ENCODE peak calls at places on chromosomes 3 and 15, in four cellular contexts. T, L, Q and M are unnamed samples.

GRCh38 chr3:65439641-65440040 is 599.1 kb downstream of the MAGI1 start:
- DNase-seq in T (peak; percentile 85), Q (peak; percentile 76), L (peak; percentile 25), M (no peak)

GRCh38 chr3:54578417-54578816 is 349.4 kb downstream of the LRTM1 start:
- DNase-seq in Q (no peak), T (no peak), L (peak; percentile 6), M (no peak)

GRCh38 chr3:63872135-63872924 is 8.7 kb downstream of the ATXN7 start:
- DNase-seq in Q (peak; percentile 88), L (peak; percentile 93), T (peak; percentile 83), M (peak; percentile 39)

GRCh38 chr3:10228248-10228950 is 19.9 kb upstream of the TATDN2 start:
- DNase-seq in T (peak; percentile 36), L (no peak), Q (no peak), M (no peak)

GRCh38 chr3:48983096-48983495 is 6.9 kb upstream of the P4HTM start:
- DNase-seq in Q (no peak), L (no peak), T (no peak), M (no peak)

GRCh38 chr3:100260081-100260684 is 609 bp upstream of the TBC1D23 start:
- DNase-seq in T (peak; percentile 76), Q (peak; percentile 72), L (peak; percentile 60), M (no peak)

GRCh38 chr15:59738676-59739075 is 49.6 kb upstream of the BNIP2 start:
- DNase-seq in L (no peak), T (no peak), Q (no peak), M (no peak)

GRCh38 chr15:74307827-74308642 is 59.4 kb downstream of the CYP11A1 start:
- DNase-seq in T (peak; percentile 83), L (peak; percentile 44), Q (peak; percentile 58), M (peak; percentile 20)

GRCh38 chr3:133964547-133964946 is 65.2 kb downstream of the SLCO2A1 start:
- DNase-seq in L (no peak), T (no peak), Q (no peak), M (no peak)

GRCh38 chr3:88113311-88114162 is 36.2 kb upstream of the C3orf38 start:
- DNase-seq in Q (peak; percentile 80), L (peak; percentile 42), T (peak; percentile 86), M (peak; percentile 21)

GRCh38 chr3:48564022-48564421 is 441 bp upstream of the UCN2 start:
- DNase-seq in Q (peak; percentile 57), L (peak; percentile 57), T (peak; percentile 56), M (no peak)

DNA sequence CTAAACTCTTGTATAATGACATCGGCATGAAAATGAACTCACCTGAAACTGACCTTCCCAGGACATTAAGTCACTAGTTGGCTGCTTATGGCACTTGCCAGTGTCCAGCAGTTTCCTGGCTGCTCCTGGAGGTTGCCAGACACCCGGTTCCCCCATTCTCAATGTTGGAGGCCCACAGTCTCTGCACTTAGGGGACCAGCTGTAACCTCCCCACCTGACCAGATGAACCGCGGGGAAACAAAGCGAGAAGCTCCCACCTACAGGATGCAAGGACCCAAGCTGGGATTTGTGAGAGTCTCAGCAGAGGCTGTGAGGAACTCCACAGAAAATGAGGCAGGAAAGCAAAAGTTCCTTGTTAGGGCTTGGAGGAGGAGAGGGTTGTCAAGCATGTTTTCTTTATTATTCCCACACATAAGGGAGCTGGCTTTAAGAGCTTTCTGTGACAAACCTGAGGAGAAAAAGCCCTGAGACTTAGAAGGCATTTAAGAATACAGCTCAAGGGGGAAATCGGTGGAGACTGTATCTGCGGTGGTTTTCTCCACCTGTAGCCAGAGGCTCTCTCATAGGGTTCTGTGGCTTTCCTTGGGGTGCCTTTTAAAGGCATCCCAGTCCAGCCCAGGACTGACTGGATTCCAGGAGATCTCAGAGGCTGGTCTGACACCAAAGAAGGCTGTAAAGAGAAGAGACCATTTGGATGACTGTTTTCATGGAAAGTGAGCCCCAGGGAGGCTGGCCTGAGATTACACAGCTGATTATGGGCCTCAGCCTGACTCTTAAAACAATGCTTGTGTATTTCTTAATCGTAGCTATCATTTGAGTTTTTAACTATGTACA is 4.6 kb downstream of the TPM1 start:
- DNase-seq in Q (no peak), L (no peak), T (no peak), M (no peak)
- H3K4me3 ChIP-seq in Q (peak overlapping the region; percentile 26), L (peak overlapping the region; percentile 99), T (peak overlapping the region; percentile 72), M (peak overlapping the region; percentile 85)

DNA sequence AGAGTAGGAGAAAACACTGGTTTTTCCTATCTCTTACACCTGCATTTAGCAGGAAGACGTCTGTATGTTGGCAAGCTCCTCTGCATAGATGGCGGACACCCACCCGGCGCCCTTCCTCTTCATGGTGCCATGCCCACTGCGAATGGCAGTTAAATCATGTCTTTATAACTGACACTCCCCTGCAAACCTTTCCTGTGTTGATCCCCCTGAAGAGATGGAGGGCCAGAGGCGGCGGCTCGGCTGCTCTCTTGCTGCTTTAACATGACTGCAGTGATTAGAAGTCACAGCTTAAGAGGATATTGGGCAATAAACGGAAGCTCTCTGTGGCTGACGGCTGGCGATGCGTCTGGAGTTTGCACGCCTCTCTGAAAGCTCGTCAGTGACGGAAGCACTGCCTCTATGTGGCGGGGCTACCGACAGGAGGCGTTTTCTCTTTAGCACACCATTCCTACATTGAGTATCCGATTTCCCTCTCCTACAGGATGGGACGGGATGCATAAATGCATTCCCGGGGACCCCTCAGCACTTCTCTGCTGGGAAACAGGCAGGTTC is 25.5 kb upstream of the SNRPA1 start:
- DNase-seq in Q (peak; percentile 40), L (peak; percentile 4), T (peak; percentile 53), M (no peak)
- TF ChIP-seq CTCF in Q (peak; percentile 25), L (no peak), T (peak; percentile 44), M (peak; percentile 38)

GRCh38 chr3:186664506-186664905 is 1.3 kb upstream of the HRG start:
- DNase-seq in T (no peak), Q (no peak), L (no peak), M (no peak)

GRCh38 chr3:186663351-186664118 is 2.3 kb upstream of the HRG start:
- DNase-seq in T (no peak), L (no peak), Q (no peak), M (no peak)

GRCh38 chr3:186665484-186666188 is at the start of gene HRG:
- DNase-seq in Q (no peak), L (no peak), T (no peak), M (no peak)

GRCh38 chr3:186668426-186668825 is 2.6 kb downstream of the HRG start:
- DNase-seq in T (no peak), Q (no peak), L (no peak), M (no peak)

DNA sequence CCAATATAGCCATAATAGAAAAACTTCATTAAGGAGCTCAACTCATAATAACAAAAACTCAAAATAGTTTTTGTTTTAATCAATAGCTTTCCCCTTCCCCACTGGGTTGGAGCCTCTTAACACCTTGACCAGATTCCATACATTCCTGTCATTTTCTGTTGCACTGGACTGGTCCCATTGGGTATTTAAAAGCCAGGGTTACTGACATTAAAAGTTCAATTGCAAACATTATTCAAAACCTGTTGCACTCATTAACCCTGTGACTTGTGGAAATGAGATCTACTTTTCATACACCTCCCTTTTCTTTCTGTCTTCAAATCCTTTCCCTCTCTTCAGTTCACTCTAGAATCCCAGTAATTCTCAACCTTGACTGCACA is 1.7 kb upstream of the HRG start:
- DNase-seq in Q (no peak), T (no peak), L (no peak), M (no peak)
- H3K4me3 ChIP-seq in Q (no peak overlapping the region), T (no peak overlapping the region), L (no peak overlapping the region), M (no peak overlapping the region)

GRCh38 chr15:31843426-31844055 is 186.8 kb upstream of the CHRNA7 start:
- DNase-seq in L (no peak), Q (no peak), T (no peak), M (no peak)

GRCh38 chr15:31848621-31849020 is 181.7 kb upstream of the CHRNA7 start:
- DNase-seq in T (no peak), L (no peak), Q (no peak), M (no peak)

GRCh38 chr15:31852933-31853332 is 177.4 kb upstream of the CHRNA7 start:
- DNase-seq in Q (no peak), T (no peak), L (no peak), M (no peak)

GRCh38 chr15:31845791-31846190 is 184.5 kb upstream of the CHRNA7 start:
- DNase-seq in Q (no peak), T (no peak), L (no peak), M (no peak)

DNA sequence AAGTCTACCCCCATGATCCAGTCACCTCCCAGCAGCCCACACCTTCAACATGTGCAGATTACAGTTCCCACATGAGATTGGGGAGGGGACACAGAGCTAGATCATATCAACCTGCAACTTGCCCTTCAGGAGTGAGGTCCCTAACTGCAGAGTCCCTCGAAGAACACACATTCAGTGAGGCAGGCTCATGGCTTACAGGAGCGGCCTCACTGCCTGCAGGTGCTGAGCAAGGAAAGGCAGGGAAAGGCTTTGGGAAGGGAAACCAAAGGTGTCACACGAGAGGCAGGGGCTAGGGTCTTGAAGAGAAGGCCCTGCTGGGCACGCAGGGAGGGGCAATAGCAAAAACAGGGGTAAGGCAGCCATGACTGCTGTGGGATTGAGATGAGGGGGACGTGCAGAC is 182.4 kb upstream of the CHRNA7 start:
- DNase-seq in Q (no peak), T (no peak), L (no peak), M (no peak)
- TF ChIP-seq CTCF in Q (no peak), T (no peak), L (no peak), M (no peak)

DNA sequence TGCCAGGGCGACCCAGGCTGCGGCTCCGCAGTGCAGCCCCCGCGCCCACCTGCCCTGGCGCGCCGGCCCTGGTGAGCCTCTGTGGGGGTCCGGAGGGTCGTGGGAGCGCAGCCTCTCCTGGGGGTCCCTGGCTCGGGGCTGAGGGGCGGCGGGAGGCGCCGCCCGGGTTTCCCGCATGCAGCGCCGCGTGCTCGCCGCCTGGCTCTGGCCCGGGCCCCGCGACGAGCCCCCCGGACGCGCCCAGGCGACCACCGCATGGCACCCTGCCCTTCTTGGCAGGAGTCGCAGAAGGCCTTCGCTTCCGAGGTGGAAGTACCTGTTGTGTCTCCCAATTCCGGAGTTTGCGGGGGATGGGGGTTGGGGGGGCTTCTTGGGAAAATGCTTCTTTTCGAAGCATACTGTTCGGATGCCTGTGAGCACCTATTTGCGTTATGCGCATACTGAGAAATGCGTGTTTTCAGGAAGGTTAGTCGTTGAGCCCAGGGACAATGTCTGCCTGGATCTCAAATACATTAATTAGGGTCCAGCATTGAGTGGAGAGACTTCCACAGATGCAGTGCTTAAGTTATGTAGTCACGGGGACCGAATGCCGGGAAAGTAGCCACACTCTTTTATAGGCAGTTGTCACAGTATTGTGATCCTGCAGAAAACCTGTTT is 1.3 kb downstream of the GABRA5 start:
- DNase-seq in T (no peak), Q (no peak), L (no peak), M (no peak)
- H3K4me3 ChIP-seq in T (no peak overlapping the region), Q (no peak overlapping the region), L (peak overlapping the region; percentile 49), M (peak overlapping the region; percentile 23)

GRCh38 chr15:75508741-75509532 is 57.4 kb upstream of the SIN3A start:
- DNase-seq in L (peak; percentile 41), Q (peak; percentile 75), T (peak; percentile 87), M (no peak)
- TF ChIP-seq CTCF in L (peak; percentile 58), Q (peak; percentile 76), T (peak; percentile 85), M (peak; percentile 75)

DNA sequence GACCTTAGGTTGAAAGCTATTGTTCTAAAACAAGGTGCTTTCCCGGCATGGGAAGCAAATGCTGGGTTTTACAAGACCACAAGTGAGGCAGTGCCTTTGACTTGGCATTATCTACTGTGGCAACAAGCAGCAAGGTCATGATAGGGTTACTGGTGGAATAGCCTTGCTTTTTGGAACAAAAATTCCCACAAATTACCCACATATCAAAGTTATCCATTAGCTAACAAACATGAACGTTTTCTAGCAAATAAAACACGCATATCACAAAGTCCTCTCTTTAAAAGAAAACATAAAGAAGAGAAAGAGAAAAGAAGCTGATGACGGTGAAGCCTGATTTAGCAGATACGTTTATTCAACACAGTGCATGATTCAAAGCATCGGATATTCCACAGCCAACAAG is 57.6 kb downstream of the SETMAR start:
- DNase-seq in Q (no peak), T (no peak), L (no peak), M (no peak)
- H3K4me3 ChIP-seq in Q (no peak overlapping the region), T (no peak overlapping the region), L (no peak overlapping the region), M (no peak overlapping the region)